ENCODE peak calls at places on chromosome 2, in nine cellular contexts. P is CD8-positive, alpha-beta T cell; X is kidney; Q is foreskin fibroblast; E is bronchial epithelial cell; G is HL-60; O is GM23338; C is type B pancreatic cell; A is psoas muscle. Z is an unnamed sample.

GRCh38 chr2:129895061-129895460 is 84.4 kb upstream of the RAB6C start:
- DNase-seq in P (no peak), X (peak), Q (no peak), E (no peak), G (no peak), O (no peak), C (peak), A (no peak), Z (no peak)

GRCh38 chr2:54724560-54725342 is 1.3 kb downstream of the EML6 start:
- DNase-seq in P (peak), X (peak), Q (no peak), E (no peak), G (no peak), O (peak), C (peak), A (peak), Z (peak)

GRCh38 chr2:85797959-85798358 is 44.2 kb downstream of the ATOH8 start:
- DNase-seq in P (no peak), X (no peak), Q (peak), E (peak), G (no peak), O (peak), C (no peak), A (no peak), Z (no peak)

GRCh38 chr2:44953686-44953976 is 12.1 kb downstream of the SIX3 start:
- DNase-seq in P (no peak), X (no peak), Q (no peak), E (no peak), G (no peak), O (no peak), C (no peak), A (no peak), Z (no peak)

GRCh38 chr2:222494104-222494739 is 69.9 kb downstream of the SGPP2 start:
- DNase-seq in P (no peak), X (no peak), Q (no peak), E (no peak), G (no peak), O (no peak), C (no peak), A (no peak), Z (no peak)

GRCh38 chr2:96344011-96344410 is 8.4 kb downstream of the NCAPH start:
- DNase-seq in P (peak), X (no peak), Q (no peak), E (no peak), G (peak), O (no peak), C (no peak), A (no peak), Z (no peak)

GRCh38 chr2:100938031-100939026 is 63.8 kb upstream of the RPL31 start:
- DNase-seq in P (no peak), X (no peak), Q (no peak), E (no peak), G (no peak), O (no peak), C (no peak), A (no peak), Z (no peak)

GRCh38 chr2:65658871-65659270 is 226.5 kb upstream of the SPRED2 start:
- DNase-seq in P (no peak), X (no peak), Q (no peak), E (no peak), G (no peak), O (no peak), C (no peak), A (no peak), Z (no peak)

GRCh38 chr2:71618327-71619113 is 165.2 kb downstream of the DYSF start:
- DNase-seq in P (no peak), X (no peak), Q (no peak), E (no peak), G (no peak), O (no peak), C (peak), A (no peak), Z (no peak)

DNA sequence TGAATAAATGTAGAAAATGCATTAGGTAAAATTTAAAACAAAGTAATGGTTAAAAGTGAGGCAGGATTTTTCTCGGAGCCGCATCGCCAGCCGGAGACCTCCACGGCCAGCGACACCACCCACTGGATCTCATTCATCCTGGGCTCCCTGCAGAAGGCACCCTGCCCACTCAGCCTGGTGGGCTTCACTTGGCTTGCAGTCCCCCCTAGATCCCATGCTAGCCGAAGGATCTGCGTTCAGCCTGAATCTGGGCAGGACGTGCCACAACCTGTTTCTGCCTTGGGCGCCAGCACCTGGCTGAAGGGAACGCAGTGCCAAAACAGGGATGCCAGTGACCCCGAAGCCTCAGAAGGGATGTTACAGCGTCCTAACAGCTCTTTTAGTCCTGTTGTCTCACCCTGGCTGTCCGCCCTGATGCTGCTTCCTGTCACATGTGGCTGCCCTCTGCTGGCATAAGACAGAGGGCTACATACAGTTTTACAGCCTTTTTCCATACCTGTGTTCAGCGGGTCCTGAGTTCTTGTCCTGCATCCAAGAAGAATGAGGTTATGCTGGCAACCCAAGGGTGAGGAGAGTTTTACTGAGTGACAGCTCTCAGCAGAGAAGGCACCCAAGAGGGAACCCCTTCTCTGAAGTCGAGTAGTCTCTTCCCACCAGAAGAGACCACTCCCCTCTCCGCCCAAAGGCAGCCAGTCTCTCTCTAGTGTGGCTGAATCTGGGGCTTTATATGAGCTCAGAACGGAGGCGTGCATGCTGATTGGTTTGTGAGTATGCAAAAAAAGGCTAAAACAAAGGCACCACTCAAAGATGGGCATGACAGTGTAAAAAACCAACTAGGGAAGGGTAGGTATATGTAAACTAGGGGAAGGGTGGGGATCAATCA is 173.1 kb upstream of the GYPC start:
- DNase-seq in P (no peak), X (no peak), Q (no peak), E (no peak), G (no peak), O (peak), C (no peak), A (no peak), Z (no peak)
- TF ChIP-seq CTCF in P (no peak), X (no peak), Q (no peak), E (no peak), G (no peak), O (peak), C (peak), A (no peak), Z (no peak)

DNA sequence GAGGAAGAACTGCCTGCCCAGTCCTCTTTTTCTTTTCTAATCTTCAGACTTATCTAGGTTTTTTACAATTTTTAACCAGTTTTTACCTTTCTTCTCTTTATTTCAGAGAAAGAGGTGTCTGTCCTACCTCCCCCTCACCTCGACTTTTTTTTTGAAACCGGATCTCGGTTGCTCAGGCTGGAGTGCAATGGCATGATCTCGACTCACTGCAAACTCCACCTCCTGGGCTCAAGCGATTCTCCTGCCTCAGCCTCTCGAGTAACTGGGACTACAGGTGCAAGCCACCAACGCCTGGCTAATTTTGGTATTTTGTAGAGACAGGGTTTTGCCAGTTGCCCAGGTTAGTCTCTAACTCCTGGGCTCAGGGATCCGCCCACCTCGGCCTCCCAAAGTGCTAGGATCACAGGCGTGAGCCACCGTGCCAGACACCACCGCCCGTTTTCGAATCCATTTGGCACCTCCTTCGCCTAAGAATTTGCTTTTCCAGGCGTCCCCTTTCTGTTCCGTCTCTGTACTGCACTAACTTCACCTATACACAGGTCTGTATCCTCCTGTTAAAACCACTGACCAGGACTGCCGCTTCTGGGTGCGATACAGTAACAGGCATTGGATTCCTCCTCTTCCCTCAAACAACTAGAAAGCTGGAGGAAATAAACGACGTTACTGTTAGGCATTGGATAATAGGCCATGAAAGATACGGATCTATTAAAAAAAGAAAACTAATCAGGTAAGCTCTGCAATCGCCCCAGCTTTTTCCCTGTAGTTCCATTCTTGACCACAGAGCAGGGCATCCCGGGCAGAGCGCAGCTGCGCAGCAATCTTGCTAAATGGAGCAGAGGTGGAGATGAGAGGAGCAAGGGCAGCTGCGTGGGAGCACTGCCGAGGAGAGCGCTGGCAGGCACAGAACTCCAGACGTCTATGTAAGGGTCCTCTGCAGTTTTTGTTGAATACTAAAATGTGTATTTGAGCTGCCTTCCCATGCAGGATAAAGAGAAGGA is 69.9 kb downstream of the ZC3H6 start:
- DNase-seq in P (no peak), X (no peak), Q (no peak), E (no peak), G (no peak), O (peak), C (no peak), A (no peak), Z (no peak)
- TF ChIP-seq CTCF in P (no peak), X (no peak), Q (no peak), E (no peak), G (no peak), O (no peak), C (peak), A (no peak), Z (no peak)

DNA sequence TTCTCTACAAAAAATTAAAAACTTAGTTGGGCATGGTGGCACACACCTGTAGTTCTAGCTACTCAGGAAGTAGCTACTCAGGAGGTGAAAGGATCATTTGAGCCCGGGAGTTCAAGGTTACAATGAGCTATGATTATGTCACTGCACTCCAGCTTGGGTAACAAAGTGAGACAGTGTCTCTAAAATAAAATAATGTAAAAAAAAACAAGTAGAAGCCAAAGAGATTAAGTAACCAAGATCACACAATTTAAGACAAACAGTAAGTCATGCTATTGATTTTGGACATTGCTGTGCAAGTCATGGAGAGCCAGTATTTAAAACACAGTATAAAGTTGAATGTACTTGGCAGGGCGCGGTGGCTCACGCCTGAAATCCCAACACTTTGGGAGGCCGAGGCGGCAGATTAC is 20.5 kb downstream of the ITSN2 start:
- DNase-seq in P (no peak), X (no peak), Q (no peak), E (no peak), G (no peak), O (no peak), C (no peak), A (no peak), Z (no peak)
- TF ChIP-seq CTCF in P (no peak), X (no peak), Q (no peak), E (no peak), G (no peak), O (no peak), C (no peak), A (no peak), Z (no peak)

GRCh38 chr2:204727368-204727767 is 182.1 kb downstream of the PARD3B start:
- DNase-seq in P (no peak), X (no peak), Q (no peak), E (no peak), G (no peak), O (no peak), C (no peak), A (no peak), Z (no peak)
- TF ChIP-seq CTCF in P (no peak), X (no peak), Q (no peak), E (no peak), G (no peak), O (no peak), C (no peak), A (no peak), Z (no peak)

DNA sequence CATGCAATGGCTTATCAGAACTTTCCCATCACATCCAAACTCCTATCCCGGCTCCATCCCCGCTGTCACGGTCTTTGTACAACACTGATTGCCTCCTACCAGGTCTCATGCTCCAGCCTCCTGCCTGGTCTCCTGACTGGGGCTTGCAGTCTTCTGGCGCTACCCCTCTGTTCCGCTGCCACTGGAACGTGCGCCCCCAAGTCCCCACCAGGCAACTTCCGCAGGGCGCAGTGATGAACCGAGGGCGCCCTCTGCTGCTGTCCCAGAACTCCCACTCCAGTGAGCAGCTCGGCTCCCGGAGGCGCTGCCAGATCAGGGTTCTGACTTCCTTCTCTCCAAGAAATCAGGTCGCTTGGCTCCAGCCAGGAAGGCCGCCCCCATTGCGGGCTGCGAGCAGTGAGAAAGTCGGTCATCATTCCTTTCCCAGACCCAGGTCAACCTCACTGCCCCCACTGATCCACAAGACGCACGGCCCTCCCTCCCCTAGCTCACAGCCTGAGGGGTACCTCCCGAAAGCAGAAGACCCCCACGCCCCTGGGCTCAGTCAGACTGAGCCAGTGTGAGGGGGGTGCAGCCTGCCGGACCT is 43.9 kb upstream of the RAB11FIP5 start:
- DNase-seq in P (peak), X (peak), Q (peak), E (peak), G (peak), O (peak), C (no peak), A (peak), Z (peak)
- TF ChIP-seq CTCF in P (no peak), X (peak), Q (peak), E (peak), G (peak), O (peak), C (peak), A (peak), Z (peak)

DNA sequence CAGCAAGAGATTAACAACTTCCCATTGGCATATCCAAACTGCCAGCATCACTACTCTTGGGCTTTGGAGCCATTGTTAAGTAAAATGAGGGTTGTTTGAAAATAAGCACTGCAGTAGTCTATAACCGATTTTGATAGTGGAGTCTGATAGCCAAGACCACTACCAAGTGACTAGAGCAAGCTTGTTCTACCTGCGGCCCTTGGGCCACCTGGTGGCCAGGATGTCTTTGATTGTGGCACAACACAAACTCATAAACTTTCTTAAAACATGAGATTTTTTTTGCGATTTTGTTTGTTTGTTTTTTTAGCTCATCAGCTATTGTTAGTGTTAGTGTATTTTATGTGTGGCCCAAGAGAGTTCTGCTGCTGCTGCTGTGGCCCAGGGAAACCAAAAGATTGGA is 11.0 kb downstream of the UBE2E3 start:
- DNase-seq in P (no peak), X (no peak), Q (no peak), E (no peak), G (no peak), O (peak), C (no peak), A (no peak), Z (no peak)
- TF ChIP-seq CTCF in P (no peak), X (no peak), Q (no peak), E (peak), G (no peak), O (peak), C (peak), A (no peak), Z (no peak)

GRCh38 chr2:137093116-137093515 is 327.8 kb downstream of the THSD7B start:
- DNase-seq in P (no peak), X (no peak), Q (no peak), E (no peak), G (no peak), O (no peak), C (no peak), A (no peak), Z (no peak)

GRCh38 chr2:137096187-137096586 is 330.8 kb downstream of the THSD7B start:
- DNase-seq in P (no peak), X (no peak), Q (no peak), E (no peak), G (no peak), O (no peak), C (no peak), A (no peak), Z (no peak)

GRCh38 chr2:137091704-137092103 is 326.4 kb downstream of the THSD7B start:
- DNase-seq in P (no peak), X (no peak), Q (no peak), E (no peak), G (no peak), O (no peak), C (no peak), A (no peak), Z (no peak)

DNA sequence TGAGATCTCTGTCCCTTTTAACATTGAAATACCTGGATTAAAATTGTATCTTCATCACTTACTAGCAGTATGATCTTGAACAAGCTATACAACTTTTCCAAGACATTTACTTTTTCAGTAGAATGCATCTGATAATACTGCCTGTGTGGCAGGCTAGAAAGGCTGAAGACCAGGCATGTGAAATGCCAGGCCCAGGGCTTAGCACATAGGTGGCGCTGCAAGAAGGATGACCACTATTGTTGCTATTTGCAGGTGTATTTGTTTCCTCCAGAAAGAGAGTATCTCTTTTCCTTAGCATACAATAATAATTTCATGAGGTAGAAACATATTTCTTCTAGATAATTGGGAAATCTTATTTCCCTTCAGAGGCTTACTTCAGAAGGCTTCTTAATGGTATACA is 331.3 kb downstream of the THSD7B start:
- DNase-seq in P (no peak), X (no peak), Q (no peak), E (peak), G (no peak), O (peak), C (no peak), A (no peak), Z (no peak)
- TF ChIP-seq CTCF in P (no peak), X (no peak), Q (peak), E (peak), G (no peak), O (peak), C (no peak), A (no peak), Z (no peak)

GRCh38 chr2:99154643-99155536 is at the start of the genes LIPT1 and TSGA10:
- DNase-seq in P (peak), X (peak), Q (peak), E (peak), G (peak), O (peak), C (peak), A (peak), Z (peak)
- TF ChIP-seq CTCF in P (no peak), X (no peak), Q (peak), E (peak), G (no peak), O (no peak), C (peak), A (no peak), Z (no peak)

GRCh38 chr2:223897669-223898314 is 47.3 kb downstream of the WDFY1 start:
- DNase-seq in P (no peak), X (no peak), Q (no peak), E (no peak), G (no peak), O (no peak), C (no peak), A (no peak), Z (no peak)

GRCh38 chr2:223901311-223901710 is 43.8 kb downstream of the WDFY1 start:
- DNase-seq in P (no peak), X (no peak), Q (no peak), E (no peak), G (no peak), O (no peak), C (no peak), A (no peak), Z (no peak)

GRCh38 chr2:223900066-223900465 is 45.1 kb downstream of the WDFY1 start:
- DNase-seq in P (no peak), X (no peak), Q (no peak), E (no peak), G (no peak), O (no peak), C (no peak), A (no peak), Z (no peak)

GRCh38 chr2:223900531-223900930 is 44.6 kb downstream of the WDFY1 start:
- DNase-seq in P (no peak), X (no peak), Q (no peak), E (no peak), G (no peak), O (no peak), C (no peak), A (no peak), Z (no peak)

GRCh38 chr2:223901854-223902253 is 43.3 kb downstream of the WDFY1 start:
- DNase-seq in P (no peak), X (no peak), Q (no peak), E (peak), G (no peak), O (no peak), C (no peak), A (no peak), Z (no peak)
- TF ChIP-seq CTCF in P (no peak), X (peak), Q (no peak), E (no peak), G (no peak), O (no peak), C (no peak), A (no peak), Z (no peak)

DNA sequence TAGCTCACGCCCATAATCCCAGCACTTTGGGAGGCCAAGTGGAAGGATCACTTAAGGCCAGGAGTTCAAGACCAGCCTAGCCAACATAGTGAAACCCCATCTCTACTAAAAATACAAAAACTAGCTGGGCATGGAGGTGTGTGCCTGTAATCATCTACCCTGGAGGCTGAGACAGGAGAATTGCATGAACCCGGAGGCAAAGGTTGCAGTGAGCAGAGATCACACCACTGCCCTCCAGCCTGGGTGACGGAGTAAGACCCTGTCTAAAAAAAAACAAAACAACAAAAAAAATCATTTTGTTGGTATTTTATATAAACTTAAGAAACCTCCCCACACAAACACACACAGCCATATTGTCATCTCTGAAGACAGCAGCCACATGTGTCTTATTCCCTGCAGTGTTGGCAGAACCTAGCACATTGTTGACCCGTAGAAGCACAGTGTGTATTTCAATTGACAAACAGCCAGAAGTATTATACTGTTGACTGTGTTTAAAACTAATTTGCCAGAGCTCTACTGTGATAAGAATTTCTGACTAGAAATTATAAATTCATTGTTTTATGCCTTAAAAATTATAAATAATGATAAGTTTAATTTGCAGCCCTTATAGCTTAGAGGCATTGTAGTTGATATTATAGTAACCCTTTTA is 68.1 kb downstream of the DNAJC10 start:
- DNase-seq in P (no peak), X (no peak), Q (no peak), E (no peak), G (no peak), O (no peak), C (no peak), A (no peak), Z (no peak)
- TF ChIP-seq CTCF in P (no peak), X (no peak), Q (no peak), E (no peak), G (no peak), O (no peak), C (no peak), A (no peak), Z (no peak)